ENCODE peak calls at places on chromosomes 7 and 10, in ten cellular contexts. D is right lobe of liver; J is nephron progenitor cell; F is SK-N-SH; W is mucosa of descending colon; V is activated CD4-positive, CD25-positive, alpha-beta regulatory T cell; S is CD4-positive, alpha-beta memory T cell; R is cerebellar cortex; H is uterus; Q is activated CD8-positive, alpha-beta memory T cell treated with anti-CD3 and anti-CD28 coated beads for 1 hour. E is an unnamed sample.

GRCh38 chr7:76375251-76375650 is 16.5 kb upstream of the YWHAG start:
- DNase-seq in W (no peak), R (no peak), H (no peak), J (no peak), V (no peak), S (no peak), F (no peak), Q (no peak), D (no peak), E (no peak)

GRCh38 chr10:121597504-121598241 is 571 bp downstream of the FGFR2 start:
- DNase-seq in S (no peak), H (peak; percentile 41), J (peak; percentile 47), D (no peak), F (peak; percentile 83), V (no peak), Q (no peak), R (no peak), W (peak; percentile 61), E (no peak)

GRCh38 chr7:92835851-92836488 is 403 bp downstream of the CDK6 start:
- DNase-seq in D (peak; percentile 48), H (peak; percentile 18), J (no peak), F (peak; percentile 49), Q (peak; percentile 3), R (peak; percentile 12), W (peak; percentile 61), S (peak; percentile 58), V (peak; percentile 24), E (peak; percentile 43)

GRCh38 chr10:108582387-108582786 is 1340.9 kb downstream of the XPNPEP1 start:
- DNase-seq in V (no peak), R (no peak), Q (no peak), F (no peak), S (no peak), J (no peak), W (no peak), D (peak; percentile 66), H (no peak), E (peak; percentile 74)

GRCh38 chr10:28177944-28178637 is 124.8 kb downstream of the MPP7 start:
- DNase-seq in F (no peak), J (no peak), R (no peak), H (no peak), D (no peak), V (no peak), W (no peak), S (peak; percentile 46), Q (no peak), E (peak; percentile 39)

GRCh38 chr7:4128161-4128560 is 553.9 kb upstream of the FOXK1 start:
- DNase-seq in Q (no peak), F (no peak), S (no peak), W (no peak), R (no peak), D (no peak), V (no peak), H (no peak), J (no peak), E (no peak)

GRCh38 chr7:83524286-83525075 is 124.5 kb downstream of the SEMA3E start:
- DNase-seq in R (no peak), V (no peak), J (no peak), Q (no peak), D (no peak), H (no peak), F (no peak), S (no peak), W (no peak), E (no peak)

GRCh38 chr7:157497744-157498541 is 161.1 kb downstream of the DNAJB6 start:
- DNase-seq in D (peak; percentile 44), R (no peak), Q (no peak), J (no peak), F (no peak), V (no peak), S (no peak), H (peak; percentile 5), W (no peak), E (no peak)

GRCh38 chr7:44587843-44588711 is 6.0 kb upstream of the TMED4 start:
- DNase-seq in V (no peak), S (peak; percentile 73), R (peak; percentile 46), F (peak; percentile 43), D (no peak), J (no peak), W (no peak), Q (peak; percentile 32), H (peak; percentile 34), E (peak; percentile 69)

GRCh38 chr10:122021421-122021820 is 32.5 kb downstream of the TACC2 start:
- DNase-seq in V (no peak), R (no peak), W (no peak), Q (no peak), H (no peak), J (no peak), S (no peak), F (no peak), D (no peak), E (no peak)

GRCh38 chr7:158966780-158967390 is 110.5 kb downstream of the DYNC2I1 start:
- DNase-seq in Q (no peak), W (no peak), H (no peak), R (no peak), J (no peak), S (no peak), D (no peak), F (no peak), V (no peak), E (no peak)

GRCh38 chr7:94401411-94401810 is 6.7 kb downstream of the COL1A2 start:
- DNase-seq in Q (no peak), W (no peak), D (no peak), F (no peak), S (no peak), V (no peak), J (no peak), R (no peak), H (no peak), E (no peak)

GRCh38 chr10:99619090-99619800 is 994 bp downstream of the SLC25A28 start:
- DNase-seq in W (no peak), R (no peak), Q (no peak), S (peak; percentile 33), J (no peak), H (no peak), D (no peak), V (no peak), F (no peak), E (peak; percentile 50)

GRCh38 chr10:2933924-2934323 is 133.4 kb upstream of the PFKP start:
- DNase-seq in H (no peak), W (no peak), J (no peak), R (no peak), S (no peak), V (no peak), D (no peak), Q (no peak), F (no peak), E (no peak)

GRCh38 chr7:49320083-49320482 is 395.7 kb downstream of the CDC14C start:
- DNase-seq in S (no peak), R (no peak), H (no peak), V (no peak), W (no peak), D (no peak), J (no peak), Q (no peak), F (no peak), E (no peak)

GRCh38 chr10:133268532-133268931 is 8.1 kb downstream of the ADAM8 start:
- DNase-seq in V (no peak), S (no peak), W (no peak), J (no peak), H (no peak), D (no peak), R (no peak), Q (no peak), F (no peak), E (no peak)

GRCh38 chr10:97919012-97919411 is 69.4 kb downstream of the GOLGA7B start:
- DNase-seq in D (no peak), H (no peak), R (no peak), J (no peak), F (no peak), S (peak; percentile 26), V (no peak), Q (no peak), W (no peak), E (peak; percentile 14)

GRCh38 chr7:140679186-140679585 is 6.4 kb downstream of the ADCK2 start:
- DNase-seq in R (no peak), J (no peak), D (no peak), Q (no peak), F (no peak), W (peak; percentile 4), H (no peak), V (no peak), S (no peak), E (no peak)

GRCh38 chr10:110569120-110569519 is 1.6 kb downstream of the SMC3 start:
- DNase-seq in R (no peak), W (no peak), S (no peak), J (no peak), Q (no peak), H (no peak), F (no peak), D (no peak), V (no peak), E (no peak)

GRCh38 chr10:122494833-122495232 is 33.5 kb downstream of the HTRA1 start:
- DNase-seq in S (no peak), R (no peak), H (no peak), W (no peak), F (no peak), V (no peak), Q (no peak), D (no peak), J (no peak), E (peak; percentile 97)

GRCh38 chr10:527416-527815 is 162.1 kb downstream of the DIP2C start:
- DNase-seq in R (no peak), V (no peak), J (no peak), W (no peak), Q (no peak), D (no peak), F (no peak), S (no peak), H (no peak), E (no peak)

GRCh38 chr7:31192996-31193395 is 140.9 kb downstream of the ADCYAP1R1 start:
- DNase-seq in H (peak; percentile 40), W (peak; percentile 67), F (peak; percentile 89), S (no peak), J (peak; percentile 78), V (no peak), Q (no peak), D (peak; percentile 83), R (peak; percentile 73), E (peak; percentile 56)

GRCh38 chr7:4236389-4236788 is 445.7 kb upstream of the FOXK1 start:
- DNase-seq in S (no peak), R (no peak), H (no peak), F (no peak), J (no peak), V (no peak), Q (no peak), D (no peak), W (no peak), E (no peak)

GRCh38 chr10:5484205-5484604 is 15.2 kb downstream of the CALML5 start:
- DNase-seq in R (no peak), W (no peak), F (no peak), Q (no peak), V (no peak), D (no peak), S (no peak), H (no peak), J (no peak), E (peak; percentile 8)

GRCh38 chr10:103837370-103838094 is 17.8 kb downstream of the SH3PXD2A start:
- DNase-seq in D (no peak), F (no peak), V (no peak), J (no peak), W (no peak), H (no peak), Q (no peak), R (no peak), S (no peak), E (no peak)

GRCh38 chr7:126361183-126361582 is 891.6 kb downstream of the GRM8 start:
- DNase-seq in Q (no peak), F (no peak), J (no peak), W (no peak), R (no peak), S (no peak), D (no peak), H (no peak), V (no peak), E (no peak)

GRCh38 chr10:6114758-6115410 is 26.1 kb downstream of the RBM17 start:
- DNase-seq in H (no peak), Q (no peak), F (no peak), V (no peak), W (no peak), S (peak; percentile 12), R (peak; percentile 32), J (no peak), D (no peak), E (peak; percentile 74)

GRCh38 chr10:9243861-9244515 is 1189.5 kb downstream of the GATA3 start:
- DNase-seq in V (no peak), F (no peak), Q (no peak), W (no peak), S (no peak), D (no peak), H (no peak), J (no peak), R (peak; percentile 96), E (peak; percentile 59)